ENCODE peak calls at places on chromosome 7, in seven cellular contexts. J is hepatocyte, T is SK-N-SH, S is PC-3, M is HCT116, G is neural progenitor cell, F is OCI-LY7. R is an unnamed sample.
A peak's percentile ranks its signal among the peaks of the same experiment; 100 is the strongest.

GRCh38 chr7:6637544-6638229 is 569 bp downstream of the ZNF316 start:
- DNase-seq in J (peak; percentile 66), T (peak; percentile 98), S (peak; percentile 14), M (no peak), G (peak; percentile 66), F (peak; percentile 86), R (peak; percentile 58)

GRCh38 chr7:90201500-90201899 is 10.0 kb upstream of the STEAP2 start:
- DNase-seq in J (no peak), T (no peak), S (no peak), M (no peak), G (no peak), F (no peak), R (no peak)

GRCh38 chr7:44114586-44115310 is 8.6 kb downstream of the POLD2 start:
- DNase-seq in J (no peak), T (no peak), S (no peak), M (no peak), G (no peak), F (no peak), R (no peak)

GRCh38 chr7:156650042-156650441 is 9.5 kb downstream of the RNF32 start:
- DNase-seq in J (peak; percentile 65), T (peak; percentile 56), S (peak; percentile 37), M (peak; percentile 33), G (peak; percentile 57), F (no peak), R (peak; percentile 43)

GRCh38 chr7:39465055-39465929 is 100.9 kb upstream of the YAE1 start:
- DNase-seq in J (peak; percentile 80), T (peak; percentile 63), S (peak; percentile 65), M (peak; percentile 56), G (peak; percentile 80), F (peak; percentile 36), R (peak; percentile 83)

GRCh38 chr7:156865493-156865892 is 27.5 kb downstream of the LMBR1 start:
- DNase-seq in J (no peak), T (no peak), S (no peak), M (no peak), G (no peak), F (peak; percentile 7), R (no peak)

GRCh38 chr7:105559926-105560325 is 21.4 kb downstream of the EFCAB10 start:
- DNase-seq in J (no peak), T (no peak), S (no peak), M (no peak), G (no peak), F (no peak), R (no peak)

GRCh38 chr7:51009716-51010496 is 227.2 kb upstream of the GRB10 start:
- DNase-seq in J (no peak), T (no peak), S (peak; percentile 60), M (no peak), G (no peak), F (no peak), R (peak; percentile 54)

GRCh38 chr7:33334349-33334748 is 205.0 kb downstream of the BBS9 start:
- DNase-seq in J (peak; percentile 26), T (peak; percentile 16), S (peak; percentile 58), M (peak; percentile 19), G (peak; percentile 53), F (peak; percentile 2), R (peak; percentile 22)

GRCh38 chr7:150755473-150756099 is 18.4 kb downstream of the GIMAP5 start:
- DNase-seq in J (no peak), T (no peak), S (no peak), M (no peak), G (no peak), F (no peak), R (no peak)

GRCh38 chr7:98240961-98241673 is 10.9 kb downstream of the TECPR1 start:
- DNase-seq in J (peak; percentile 59), T (peak; percentile 89), S (peak; percentile 60), M (peak; percentile 18), G (peak; percentile 78), F (peak; percentile 66), R (peak; percentile 56)

GRCh38 chr7:129055294-129055816 is 444 bp upstream of the TNPO3 start:
- DNase-seq in J (no peak), T (no peak), S (no peak), M (no peak), G (no peak), F (no peak), R (no peak)

GRCh38 chr7:48419401-48419800 is 248.1 kb downstream of the ABCA13 start:
- DNase-seq in J (no peak), T (no peak), S (no peak), M (no peak), G (no peak), F (no peak), R (no peak)

GRCh38 chr7:101121996-101122932 is 4.6 kb upstream of the SERPINE1 start:
- DNase-seq in J (peak; percentile 90), T (no peak), S (peak; percentile 87), M (peak; percentile 63), G (peak; percentile 32), F (no peak), R (peak; percentile 98)

GRCh38 chr7:157978766-157979165 is 608.9 kb downstream of the PTPRN2 start:
- DNase-seq in J (no peak), T (no peak), S (no peak), M (no peak), G (no peak), F (no peak), R (no peak)

GRCh38 chr7:147412109-147412508 is 1178.5 kb upstream of the C7orf33 start:
- DNase-seq in J (no peak), T (peak; percentile 17), S (no peak), M (no peak), G (peak; percentile 4), F (no peak), R (no peak)

GRCh38 chr7:45623740-45624391 is 49.7 kb downstream of the ADCY1 start:
- DNase-seq in J (no peak), T (no peak), S (no peak), M (no peak), G (no peak), F (no peak), R (no peak)

GRCh38 chr7:123797673-123798526 is 47.1 kb upstream of the HYAL4 start:
- DNase-seq in J (peak; percentile 69), T (peak; percentile 40), S (peak; percentile 94), M (peak; percentile 66), G (peak; percentile 28), F (peak; percentile 17), R (peak; percentile 61)

GRCh38 chr7:82317257-82317721 is 126.3 kb downstream of the CACNA2D1 start:
- DNase-seq in J (no peak), T (no peak), S (no peak), M (no peak), G (no peak), F (no peak), R (no peak)

GRCh38 chr7:107359520-107360316 is 110.1 kb upstream of the GPR22 start:
- DNase-seq in J (no peak), T (no peak), S (no peak), M (no peak), G (no peak), F (peak; percentile 31), R (no peak)

GRCh38 chr7:2691223-2691818 is 3.3 kb downstream of the AMZ1 start:
- DNase-seq in J (no peak), T (no peak), S (no peak), M (no peak), G (no peak), F (no peak), R (no peak)

GRCh38 chr7:30923009-30923773 is 11.5 kb downstream of the AQP1 start:
- DNase-seq in J (no peak), T (peak; percentile 17), S (no peak), M (no peak), G (no peak), F (no peak), R (no peak)

GRCh38 chr7:149767068-149767467 is 6.3 kb downstream of the ZNF467 start:
- DNase-seq in J (no peak), T (no peak), S (no peak), M (no peak), G (no peak), F (no peak), R (no peak)

DNA sequence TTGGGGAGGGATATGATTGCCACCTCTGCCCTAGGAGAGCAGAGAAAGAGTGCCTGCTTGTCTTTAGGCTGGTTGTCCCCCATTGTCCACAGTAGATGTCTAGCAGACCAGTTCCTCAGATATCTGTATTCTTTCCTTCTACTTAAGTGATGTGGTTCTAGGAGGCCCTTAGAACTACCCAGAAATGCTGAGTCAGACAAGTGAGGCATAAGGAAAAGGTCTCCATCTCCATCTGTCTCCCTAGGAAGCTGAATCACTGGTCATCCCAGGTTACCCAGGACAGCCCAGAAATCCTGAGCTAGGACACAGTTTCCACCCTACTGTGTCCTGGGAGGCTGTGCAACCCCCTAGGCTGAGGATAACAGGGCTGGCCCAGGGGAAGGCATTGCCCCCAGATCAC is 93.4 kb upstream of the INHBA start:
- DNase-seq in J (no peak), T (no peak), S (no peak), M (no peak), G (no peak), F (no peak), R (peak; percentile 48)
- H3K4me1 ChIP-seq in J (no peaks in the 10 kb centered on the region), T (no peaks in the 10 kb centered on the region), S (peaks cover 11% of the 10 kb centered on the region), M (no peaks in the 10 kb centered on the region), G (no peaks in the 10 kb centered on the region), F (no peaks in the 10 kb centered on the region), R (peaks cover 6% of the 10 kb centered on the region)

GRCh38 chr7:28957064-28957821 is 887 bp downstream of the TRIL start:
- DNase-seq in J (peak; percentile 36), T (peak; percentile 67), S (no peak), M (no peak), G (peak; percentile 69), F (no peak), R (peak; percentile 30)

GRCh38 chr7:28956608-28957063 is 1.5 kb downstream of the TRIL start:
- DNase-seq in J (peak; percentile 80), T (peak; percentile 95), S (peak; percentile 76), M (no peak), G (peak; percentile 88), F (no peak), R (peak; percentile 60)

GRCh38 chr7:28958235-28958945 is at the start of gene TRIL:
- DNase-seq in J (peak; percentile 79), T (peak; percentile 91), S (no peak), M (no peak), G (peak; percentile 93), F (no peak), R (peak; percentile 77)

GRCh38 chr7:28958946-28959417 is 852 bp upstream of the TRIL start:
- DNase-seq in J (no peak), T (no peak), S (peak; percentile 28), M (no peak), G (no peak), F (no peak), R (no peak)

GRCh38 chr7:28957822-28958234 is 302 bp downstream of the TRIL start:
- DNase-seq in J (peak; percentile 41), T (peak; percentile 80), S (no peak), M (no peak), G (peak; percentile 83), F (no peak), R (peak; percentile 51)
- H3K4me3 ChIP-seq in J (peak overlapping the region; percentile 95), T (peak overlapping the region; percentile 56), S (no peak overlapping the region), M (no peak overlapping the region), G (peak overlapping the region; percentile 64), F (no peak overlapping the region), R (peak overlapping the region; percentile 68)

GRCh38 chr7:27834179-27834921 is 94.4 kb downstream of the TAX1BP1 start:
- DNase-seq in J (no peak), T (no peak), S (no peak), M (no peak), G (no peak), F (no peak), R (no peak)
- TF ChIP-seq EZH2phosphoT487 in J (no peak), T (no peak), S (no peak), M (no peak), G (no peak), F (no peak), R (no peak)

GRCh38 chr7:4703532-4703931 is 21.4 kb downstream of the FOXK1 start:
- DNase-seq in J (no peak), T (no peak), S (no peak), M (no peak), G (no peak), F (no peak), R (no peak)
- H3K4me1 ChIP-seq in J (peaks cover 19% of the 10 kb centered on the region), T (peaks cover 4% of the 10 kb centered on the region), S (no peaks in the 10 kb centered on the region), M (no peaks in the 10 kb centered on the region), G (peaks cover 42% of the 10 kb centered on the region), F (peaks cover 7% of the 10 kb centered on the region), R (peaks cover 36% of the 10 kb centered on the region)

R was measured in GM23248.